ENCODE peak calls at places on chromosomes 5 and 9, in five cellular contexts. P is uterus, H is AG09309, A is lower leg skin, Q is nephron progenitor cell. L is an unnamed sample.

GRCh38 chr5:151660616-151661015 is 26.1 kb downstream of the SPARC start:
- DNase-seq in P (no peak), H (no peak), A (no peak), Q (no peak), L (no peak)

GRCh38 chr9:98770717-98771116 is 25.6 kb downstream of the ANKS6 start:
- DNase-seq in P (no peak), H (no peak), A (no peak), Q (no peak), L (no peak)

GRCh38 chr5:59275537-59276276 is 617.8 kb downstream of the PDE4D start:
- DNase-seq in P (peak), H (no peak), A (no peak), Q (peak), L (peak)

GRCh38 chr5:176651472-176651980 is 4.2 kb downstream of the TSPAN17 start:
- DNase-seq in P (no peak), H (no peak), A (no peak), Q (no peak), L (no peak)

GRCh38 chr5:36392818-36393217 is 91.1 kb upstream of the RANBP3L start:
- DNase-seq in P (peak), H (peak), A (no peak), Q (no peak), L (no peak)

GRCh38 chr9:124356745-124357390 is 58.4 kb downstream of the PSMB7 start:
- DNase-seq in P (no peak), H (no peak), A (peak), Q (no peak), L (no peak)

GRCh38 chr5:65172486-65173129 is 309.1 kb downstream of the ADAMTS6 start:
- DNase-seq in P (no peak), H (peak), A (no peak), Q (no peak), L (no peak)

GRCh38 chr5:151632941-151633340 is 41.8 kb upstream of the FAT2 start:
- DNase-seq in P (no peak), H (no peak), A (peak), Q (no peak), L (no peak)

GRCh38 chr5:18420711-18421110 is 786.5 kb downstream of the TAF11L14 start:
- DNase-seq in P (no peak), H (no peak), A (no peak), Q (no peak), L (no peak)

GRCh38 chr5:15004506-15004905 is 132.9 kb upstream of the ANKH start:
- DNase-seq in P (no peak), H (no peak), A (no peak), Q (no peak), L (peak)

GRCh38 chr5:170886210-170886894 is 24.5 kb downstream of the RANBP17 start:
- DNase-seq in P (no peak), H (no peak), A (no peak), Q (no peak), L (no peak)

GRCh38 chr5:158686240-158686639 is 413.5 kb downstream of the EBF1 start:
- DNase-seq in P (no peak), H (no peak), A (no peak), Q (no peak), L (no peak)

GRCh38 chr5:172361566-172362238 is 78.1 kb upstream of the UBTD2 start:
- DNase-seq in P (no peak), H (peak), A (peak), Q (no peak), L (peak)

GRCh38 chr9:15180124-15180523 is 126.9 kb downstream of the TTC39B start:
- DNase-seq in P (no peak), H (no peak), A (no peak), Q (no peak), L (no peak)

GRCh38 chr5:148378670-148379069 is 5.1 kb upstream of the FBXO38 start:
- DNase-seq in P (no peak), H (no peak), A (no peak), Q (no peak), L (no peak)

GRCh38 chr5:57452885-57453284 is 29.7 kb downstream of the ACTBL2 start:
- DNase-seq in P (no peak), H (no peak), A (no peak), Q (no peak), L (no peak)

GRCh38 chr5:39648539-39649200 is 223.9 kb upstream of the DAB2 start:
- DNase-seq in P (no peak), H (no peak), A (no peak), Q (no peak), L (no peak)

GRCh38 chr5:61678966-61679365 is 346.9 kb downstream of the ZSWIM6 start:
- DNase-seq in P (no peak), H (no peak), A (no peak), Q (no peak), L (no peak)
- TF ChIP-seq CTCF in P (no peak), H (no peak), A (no peak), Q (no peak), L (no peak)

GRCh38 chr9:36210722-36211121 is 20.0 kb downstream of the CLTA start:
- DNase-seq in P (no peak), H (no peak), A (no peak), Q (no peak), L (no peak)

GRCh38 chr9:36207016-36207415 is 16.3 kb downstream of the CLTA start:
- DNase-seq in P (no peak), H (no peak), A (no peak), Q (no peak), L (no peak)

GRCh38 chr9:36207546-36208012 is 16.9 kb downstream of the CLTA start:
- DNase-seq in P (no peak), H (no peak), A (no peak), Q (no peak), L (no peak)

GRCh38 chr9:36208521-36209253 is 18.0 kb downstream of the CLTA start:
- DNase-seq in P (no peak), H (no peak), A (no peak), Q (no peak), L (no peak)

GRCh38 chr9:36204906-36205547 is 14.3 kb downstream of the CLTA start:
- DNase-seq in P (no peak), H (no peak), A (no peak), Q (no peak), L (no peak)
- TF ChIP-seq CTCF in P (no peak), H (peak), A (no peak), Q (no peak), L (no peak)

GRCh38 chr5:110869927-110870326 is 131.1 kb downstream of the SLC25A46 start:
- DNase-seq in P (no peak), H (no peak), A (no peak), Q (no peak), L (no peak)

GRCh38 chr5:110865400-110866094 is 126.7 kb downstream of the SLC25A46 start:
- DNase-seq in P (no peak), H (no peak), A (no peak), Q (peak), L (no peak)
- TF ChIP-seq CTCF in P (no peak), H (peak), A (no peak), Q (peak), L (peak)

GRCh38 chr9:4740623-4741364 is at the start of gene AK3:
- DNase-seq in P (peak), H (peak), A (peak), Q (peak), L (peak)
- TF ChIP-seq CTCF in P (peak), H (no peak), A (no peak), Q (no peak), L (no peak)

GRCh38 chr5:10232386-10232785 is 17.3 kb downstream of the ATPSCKMT start:
- DNase-seq in P (no peak), H (no peak), A (no peak), Q (no peak), L (no peak)

GRCh38 chr5:10227396-10227795 is 22.3 kb downstream of the ATPSCKMT start:
- DNase-seq in P (no peak), H (peak), A (no peak), Q (no peak), L (no peak)

GRCh38 chr5:10233011-10233410 is 16.7 kb downstream of the ATPSCKMT start:
- DNase-seq in P (no peak), H (no peak), A (no peak), Q (no peak), L (no peak)

GRCh38 chr5:10228288-10228687 is 21.4 kb downstream of the ATPSCKMT start:
- DNase-seq in P (no peak), H (no peak), A (no peak), Q (no peak), L (no peak)

GRCh38 chr5:10229306-10230048 is 20.2 kb downstream of the ATPSCKMT start:
- DNase-seq in P (no peak), H (peak), A (no peak), Q (no peak), L (no peak)
- TF ChIP-seq CTCF in P (no peak), H (peak), A (no peak), Q (no peak), L (no peak)

DNA sequence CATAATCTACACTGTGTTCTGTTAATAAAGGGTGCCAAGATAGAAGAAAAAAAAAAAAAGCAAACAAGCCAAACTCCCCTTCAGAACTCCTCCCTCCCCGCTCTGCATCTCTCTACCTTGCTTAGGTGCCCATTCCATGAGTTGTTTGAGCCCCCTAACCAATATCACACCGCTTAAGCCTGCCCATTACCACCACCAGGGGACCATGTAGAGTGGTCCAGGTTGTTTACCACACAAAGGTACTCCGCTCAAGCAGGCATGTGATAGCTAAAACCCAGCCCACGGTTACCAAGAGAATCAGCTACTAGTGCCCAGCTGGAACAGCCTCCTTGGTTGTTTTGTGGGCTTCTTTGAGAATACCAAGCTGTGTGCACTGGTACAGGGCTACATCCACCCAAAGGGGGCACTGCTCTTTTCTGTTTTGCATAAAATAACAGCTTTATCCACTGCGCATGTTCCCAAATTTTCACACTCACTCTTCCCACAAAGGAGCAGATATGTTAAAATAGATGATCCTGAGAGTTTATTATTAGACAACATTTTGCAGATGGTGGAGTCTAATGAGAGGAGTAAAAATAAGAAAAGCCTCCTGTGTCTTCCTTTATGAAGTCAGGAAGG is 304.1 kb downstream of the DEPDC1B start:
- DNase-seq in P (no peak), H (no peak), A (no peak), Q (no peak), L (no peak)
- TF ChIP-seq CTCF in P (no peak), H (no peak), A (no peak), Q (no peak), L (no peak)

GRCh38 chr9:4243113-4243512 is 56.8 kb downstream of the GLIS3 start:
- DNase-seq in P (no peak), H (no peak), A (no peak), Q (no peak), L (no peak)

GRCh38 chr9:4241552-4241951 is 58.3 kb downstream of the GLIS3 start:
- DNase-seq in P (no peak), H (no peak), A (no peak), Q (no peak), L (no peak)

GRCh38 chr9:4242239-4242638 is 57.6 kb downstream of the GLIS3 start:
- DNase-seq in P (no peak), H (no peak), A (no peak), Q (no peak), L (no peak)

GRCh38 chr9:4243877-4244812 is 55.7 kb downstream of the GLIS3 start:
- DNase-seq in P (no peak), H (no peak), A (no peak), Q (no peak), L (no peak)

DNA sequence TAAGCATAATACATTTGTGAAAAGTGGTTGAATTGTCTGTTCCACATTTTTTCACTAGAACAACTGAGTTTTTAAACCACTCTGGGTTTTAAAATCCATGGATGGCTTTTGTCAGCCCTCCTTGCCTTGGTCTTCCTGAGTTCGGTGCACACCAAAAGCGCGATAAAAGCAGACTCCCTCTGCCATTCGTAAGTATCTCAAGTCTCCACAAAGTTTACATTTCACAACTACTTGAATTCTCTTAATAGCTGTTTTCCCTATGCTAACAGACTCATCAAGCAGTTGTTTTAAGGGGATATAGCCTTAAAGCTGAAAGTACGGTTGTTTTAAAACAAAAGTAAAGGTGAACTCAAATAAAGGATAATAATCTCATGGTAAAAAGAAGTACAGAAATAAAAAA is 52.9 kb downstream of the GLIS3 start:
- DNase-seq in P (no peak), H (no peak), A (no peak), Q (no peak), L (no peak)
- TF ChIP-seq CTCF in P (no peak), H (no peak), A (no peak), Q (no peak), L (no peak)

DNA sequence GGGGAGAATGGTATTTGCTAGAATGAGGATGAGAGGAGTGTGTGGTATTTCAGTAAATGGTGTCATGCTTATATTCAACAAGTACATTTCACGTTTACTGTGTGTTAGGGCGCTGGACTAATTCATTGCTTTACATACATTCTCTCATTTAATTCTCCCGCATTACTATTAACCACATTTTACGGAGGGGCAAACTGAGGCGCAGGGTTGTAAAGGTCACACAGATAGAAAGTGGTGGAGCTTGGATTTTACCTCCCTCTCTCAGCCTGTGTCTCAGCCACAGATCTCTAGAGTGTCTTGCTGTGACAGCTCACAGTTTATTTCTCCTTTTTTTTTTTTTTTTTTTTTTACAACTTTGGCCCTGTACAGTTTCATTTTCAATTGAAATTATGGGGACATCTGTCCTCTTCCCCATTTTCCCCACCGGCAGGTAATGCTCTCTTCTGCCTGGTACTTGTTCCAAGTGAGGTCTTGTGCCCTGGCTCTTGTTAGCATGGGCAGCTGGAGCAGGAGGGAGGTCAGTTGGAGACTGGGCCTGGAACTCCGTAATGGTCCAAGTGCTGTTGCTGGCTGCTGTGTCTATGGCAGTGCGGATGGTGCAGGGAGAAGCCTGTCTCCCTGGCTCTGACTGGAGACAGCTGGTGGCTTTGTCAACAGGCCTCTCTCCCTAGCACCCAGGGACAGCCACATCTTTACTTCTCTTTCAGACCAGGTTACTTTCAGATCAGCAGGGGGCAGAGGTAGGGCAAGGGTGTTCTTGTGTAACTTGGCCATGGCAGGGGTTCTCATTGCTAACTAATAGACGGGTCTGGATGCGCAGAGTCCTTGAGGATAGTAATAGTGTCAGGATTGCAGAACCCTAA is 20.5 kb upstream of the NDST1 start:
- DNase-seq in P (peak), H (no peak), A (no peak), Q (no peak), L (no peak)
- TF ChIP-seq CTCF in P (no peak), H (peak), A (no peak), Q (no peak), L (no peak)

L was measured in left lung.